ENCODE peak calls at places on chromosomes 7 and 10, in ten cellular contexts. One of them, this sample, is unnamed.

GRCh38 chr10:132943555-132944404 is 1.4 kb upstream of the CFAP46 start:
- DNase-seq in IMR-90: no peak
- DNase-seq in colonic mucosa: no peak
- DNase-seq in sigmoid colon: no peak
- DNase-seq in A549: no peak
- DNase-seq in AG09309: no peak
- DNase-seq in lower leg skin: no peak
- DNase-seq in astrocyte: no peak
- DNase-seq in Peyer's patch: no peak
- DNase-seq in tibial artery: peak
- DNase-seq in this sample: no peak

GRCh38 chr7:36109013-36109627 is 43.9 kb upstream of the EEPD1 start:
- DNase-seq in A549: no peak
- DNase-seq in lower leg skin: no peak
- DNase-seq in sigmoid colon: no peak
- DNase-seq in tibial artery: no peak
- DNase-seq in colonic mucosa: no peak
- DNase-seq in Peyer's patch: no peak
- DNase-seq in astrocyte: no peak
- DNase-seq in AG09309: no peak
- DNase-seq in IMR-90: no peak
- DNase-seq in this sample: no peak

GRCh38 chr7:83178066-83178465 is 15.4 kb upstream of the PCLO start:
- DNase-seq in astrocyte: peak
- DNase-seq in A549: no peak
- DNase-seq in AG09309: no peak
- DNase-seq in colonic mucosa: no peak
- DNase-seq in Peyer's patch: no peak
- DNase-seq in tibial artery: no peak
- DNase-seq in IMR-90: no peak
- DNase-seq in sigmoid colon: no peak
- DNase-seq in lower leg skin: no peak
- DNase-seq in this sample: no peak

GRCh38 chr10:31242902-31243301 is 76.1 kb upstream of the ZEB1 start:
- DNase-seq in IMR-90: peak
- DNase-seq in Peyer's patch: no peak
- DNase-seq in AG09309: peak
- DNase-seq in lower leg skin: no peak
- DNase-seq in A549: peak
- DNase-seq in colonic mucosa: no peak
- DNase-seq in astrocyte: peak
- DNase-seq in sigmoid colon: no peak
- DNase-seq in tibial artery: no peak
- DNase-seq in this sample: no peak

GRCh38 chr10:128180843-128181242 is 54.6 kb upstream of the MKI67 start:
- DNase-seq in IMR-90: no peak
- DNase-seq in AG09309: no peak
- DNase-seq in A549: no peak
- DNase-seq in lower leg skin: no peak
- DNase-seq in sigmoid colon: no peak
- DNase-seq in Peyer's patch: no peak
- DNase-seq in colonic mucosa: no peak
- DNase-seq in tibial artery: no peak
- DNase-seq in astrocyte: no peak
- DNase-seq in this sample: no peak

GRCh38 chr7:132739271-132739955 is 163.1 kb upstream of the PLXNA4 start:
- DNase-seq in lower leg skin: peak
- DNase-seq in colonic mucosa: no peak
- DNase-seq in IMR-90: peak
- DNase-seq in astrocyte: peak
- DNase-seq in sigmoid colon: no peak
- DNase-seq in tibial artery: no peak
- DNase-seq in A549: peak
- DNase-seq in Peyer's patch: no peak
- DNase-seq in AG09309: peak
- DNase-seq in this sample: no peak

GRCh38 chr7:22351329-22351692 is 5.6 kb downstream of the RAPGEF5 start:
- DNase-seq in tibial artery: no peak
- DNase-seq in AG09309: no peak
- DNase-seq in A549: no peak
- DNase-seq in lower leg skin: no peak
- DNase-seq in sigmoid colon: no peak
- DNase-seq in IMR-90: no peak
- DNase-seq in Peyer's patch: no peak
- DNase-seq in astrocyte: no peak
- DNase-seq in colonic mucosa: no peak
- DNase-seq in this sample: peak

GRCh38 chr10:13787015-13787421 is 200.3 kb downstream of the PRPF18 start:
- DNase-seq in sigmoid colon: no peak
- DNase-seq in astrocyte: peak
- DNase-seq in tibial artery: peak
- DNase-seq in A549: no peak
- DNase-seq in AG09309: no peak
- DNase-seq in IMR-90: peak
- DNase-seq in Peyer's patch: peak
- DNase-seq in colonic mucosa: peak
- DNase-seq in lower leg skin: peak
- DNase-seq in this sample: no peak

GRCh38 chr7:3998060-3998459 is 684.0 kb upstream of the FOXK1 start:
- DNase-seq in AG09309: no peak
- DNase-seq in colonic mucosa: no peak
- DNase-seq in astrocyte: no peak
- DNase-seq in tibial artery: peak
- DNase-seq in Peyer's patch: no peak
- DNase-seq in IMR-90: peak
- DNase-seq in A549: no peak
- DNase-seq in sigmoid colon: no peak
- DNase-seq in lower leg skin: no peak
- DNase-seq in this sample: no peak

GRCh38 chr7:3991771-3992231 is 690.3 kb upstream of the FOXK1 start:
- DNase-seq in AG09309: no peak
- DNase-seq in sigmoid colon: no peak
- DNase-seq in astrocyte: no peak
- DNase-seq in colonic mucosa: no peak
- DNase-seq in A549: no peak
- DNase-seq in lower leg skin: no peak
- DNase-seq in tibial artery: no peak
- DNase-seq in IMR-90: no peak
- DNase-seq in Peyer's patch: no peak
- DNase-seq in this sample: no peak

GRCh38 chr7:3992841-3993240 is 689.3 kb upstream of the FOXK1 start:
- DNase-seq in A549: no peak
- DNase-seq in lower leg skin: no peak
- DNase-seq in astrocyte: no peak
- DNase-seq in colonic mucosa: no peak
- DNase-seq in sigmoid colon: no peak
- DNase-seq in IMR-90: no peak
- DNase-seq in AG09309: no peak
- DNase-seq in tibial artery: no peak
- DNase-seq in Peyer's patch: no peak
- DNase-seq in this sample: no peak

GRCh38 chr7:3994764-3995163 is 687.3 kb upstream of the FOXK1 start:
- DNase-seq in lower leg skin: no peak
- DNase-seq in tibial artery: no peak
- DNase-seq in IMR-90: no peak
- DNase-seq in Peyer's patch: no peak
- DNase-seq in astrocyte: no peak
- DNase-seq in AG09309: no peak
- DNase-seq in sigmoid colon: no peak
- DNase-seq in A549: no peak
- DNase-seq in colonic mucosa: no peak
- DNase-seq in this sample: no peak

GRCh38 chr7:3995187-3995586 is 686.9 kb upstream of the FOXK1 start:
- DNase-seq in A549: peak
- DNase-seq in AG09309: no peak
- DNase-seq in tibial artery: no peak
- DNase-seq in colonic mucosa: no peak
- DNase-seq in IMR-90: no peak
- DNase-seq in Peyer's patch: no peak
- DNase-seq in astrocyte: no peak
- DNase-seq in lower leg skin: no peak
- DNase-seq in sigmoid colon: no peak
- DNase-seq in this sample: no peak
- TF ChIP-seq CTCF in A549: no peak
- TF ChIP-seq CTCF in AG09309: no peak
- TF ChIP-seq CTCF in tibial artery: no peak
- TF ChIP-seq CTCF in colonic mucosa: no peak
- TF ChIP-seq CTCF in IMR-90: no peak
- TF ChIP-seq CTCF in Peyer's patch: no peak
- TF ChIP-seq CTCF in astrocyte: no peak
- TF ChIP-seq CTCF in lower leg skin: no peak
- TF ChIP-seq CTCF in sigmoid colon: no peak
- TF ChIP-seq CTCF in this sample: no peak

GRCh38 chr10:102117391-102118159 is 2.6 kb downstream of the LDB1 start:
- DNase-seq in sigmoid colon: peak
- DNase-seq in IMR-90: peak
- DNase-seq in A549: no peak
- DNase-seq in lower leg skin: peak
- DNase-seq in AG09309: no peak
- DNase-seq in tibial artery: peak
- DNase-seq in colonic mucosa: peak
- DNase-seq in Peyer's patch: peak
- DNase-seq in astrocyte: peak
- DNase-seq in this sample: peak
- H3K4me3 ChIP-seq in sigmoid colon: peak
- H3K4me3 ChIP-seq in IMR-90: peak
- H3K4me3 ChIP-seq in A549: no peak
- H3K4me3 ChIP-seq in lower leg skin: no peak
- H3K4me3 ChIP-seq in AG09309: peak
- H3K4me3 ChIP-seq in tibial artery: peak
- H3K4me3 ChIP-seq in colonic mucosa: no peak
- H3K4me3 ChIP-seq in Peyer's patch: peak
- H3K4me3 ChIP-seq in astrocyte: peak
- H3K4me3 ChIP-seq in this sample: no peak

GRCh38 chr10:99522078-99522479 is 10.7 kb upstream of the NKX2-3 start:
- DNase-seq in colonic mucosa: peak
- DNase-seq in A549: no peak
- DNase-seq in sigmoid colon: peak
- DNase-seq in tibial artery: no peak
- DNase-seq in lower leg skin: no peak
- DNase-seq in Peyer's patch: no peak
- DNase-seq in IMR-90: no peak
- DNase-seq in AG09309: no peak
- DNase-seq in astrocyte: no peak
- DNase-seq in this sample: no peak

GRCh38 chr10:99520040-99520803 is 12.5 kb upstream of the NKX2-3 start:
- DNase-seq in colonic mucosa: peak
- DNase-seq in tibial artery: no peak
- DNase-seq in astrocyte: no peak
- DNase-seq in IMR-90: no peak
- DNase-seq in lower leg skin: no peak
- DNase-seq in A549: no peak
- DNase-seq in AG09309: no peak
- DNase-seq in sigmoid colon: peak
- DNase-seq in Peyer's patch: no peak
- DNase-seq in this sample: no peak

GRCh38 chr10:99519690-99520039 is 13.1 kb upstream of the NKX2-3 start:
- DNase-seq in tibial artery: no peak
- DNase-seq in colonic mucosa: no peak
- DNase-seq in AG09309: no peak
- DNase-seq in IMR-90: no peak
- DNase-seq in astrocyte: no peak
- DNase-seq in lower leg skin: no peak
- DNase-seq in sigmoid colon: no peak
- DNase-seq in Peyer's patch: no peak
- DNase-seq in A549: no peak
- DNase-seq in this sample: no peak

GRCh38 chr10:99521474-99522077 is 11.2 kb upstream of the NKX2-3 start:
- DNase-seq in astrocyte: no peak
- DNase-seq in lower leg skin: no peak
- DNase-seq in tibial artery: no peak
- DNase-seq in IMR-90: no peak
- DNase-seq in A549: no peak
- DNase-seq in AG09309: no peak
- DNase-seq in sigmoid colon: peak
- DNase-seq in colonic mucosa: peak
- DNase-seq in Peyer's patch: no peak
- DNase-seq in this sample: peak

DNA sequence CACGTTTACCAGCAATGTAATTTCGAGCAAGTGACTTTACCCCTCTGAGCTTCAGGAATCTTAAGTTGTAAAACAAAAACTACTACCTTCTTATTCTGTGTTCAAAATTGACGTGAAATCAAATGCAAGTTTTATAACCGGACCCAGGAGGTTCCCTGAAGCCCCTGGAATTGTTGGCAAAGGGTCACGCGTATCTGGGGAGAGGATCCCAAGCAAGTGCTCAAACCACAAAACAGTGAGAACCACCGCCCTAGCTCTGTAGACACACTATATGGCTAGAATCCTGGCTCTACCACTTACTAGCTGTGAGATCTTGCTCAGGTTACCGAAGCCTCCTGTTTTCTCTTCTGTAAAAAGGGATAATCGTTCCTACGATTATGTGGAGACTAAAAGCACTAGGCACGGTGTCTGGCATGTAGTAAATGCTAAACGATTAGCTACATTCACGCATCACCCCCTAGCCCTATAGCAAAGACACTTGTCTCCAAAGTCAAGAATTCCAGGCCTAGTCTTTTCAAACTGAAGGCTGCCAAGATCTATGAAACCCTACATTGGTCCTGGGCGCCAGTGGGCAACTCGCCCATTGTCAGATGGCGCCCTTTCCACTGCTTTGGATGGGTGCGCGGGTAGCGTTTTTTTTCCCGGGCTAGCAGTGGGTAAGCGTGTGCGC is 11.8 kb upstream of the NKX2-3 start:
- DNase-seq in tibial artery: no peak
- DNase-seq in colonic mucosa: no peak
- DNase-seq in sigmoid colon: no peak
- DNase-seq in lower leg skin: no peak
- DNase-seq in Peyer's patch: no peak
- DNase-seq in AG09309: no peak
- DNase-seq in astrocyte: no peak
- DNase-seq in IMR-90: no peak
- DNase-seq in A549: no peak
- DNase-seq in this sample: no peak
- TF ChIP-seq CTCF in tibial artery: no peak
- TF ChIP-seq CTCF in colonic mucosa: no peak
- TF ChIP-seq CTCF in sigmoid colon: no peak
- TF ChIP-seq CTCF in lower leg skin: no peak
- TF ChIP-seq CTCF in Peyer's patch: no peak
- TF ChIP-seq CTCF in AG09309: no peak
- TF ChIP-seq CTCF in astrocyte: no peak
- TF ChIP-seq CTCF in IMR-90: no peak
- TF ChIP-seq CTCF in A549: no peak
- TF ChIP-seq CTCF in this sample: no peak

GRCh38 chr10:47183726-47184084 is 116.3 kb upstream of the GDF10 start:
- DNase-seq in A549: no peak
- DNase-seq in lower leg skin: no peak
- DNase-seq in AG09309: no peak
- DNase-seq in astrocyte: no peak
- DNase-seq in IMR-90: no peak
- DNase-seq in sigmoid colon: no peak
- DNase-seq in Peyer's patch: no peak
- DNase-seq in tibial artery: peak
- DNase-seq in colonic mucosa: no peak
- DNase-seq in this sample: no peak
- H3K4me3 ChIP-seq in A549: no peak
- H3K4me3 ChIP-seq in lower leg skin: no peak
- H3K4me3 ChIP-seq in AG09309: no peak
- H3K4me3 ChIP-seq in astrocyte: no peak
- H3K4me3 ChIP-seq in IMR-90: no peak
- H3K4me3 ChIP-seq in sigmoid colon: no peak
- H3K4me3 ChIP-seq in Peyer's patch: no peak
- H3K4me3 ChIP-seq in tibial artery: no peak
- H3K4me3 ChIP-seq in colonic mucosa: no peak
- H3K4me3 ChIP-seq in this sample: no peak